ENCODE peak calls at places on chromosomes 7 and 10, in nine cellular contexts. One of them, this sample, is unnamed.

GRCh38 chr7:142338633-142339501 is 81.0 kb upstream of the PRSS58 start:
- DNase-seq in neural crest cell: no peak
- DNase-seq in osteocyte: no peak
- DNase-seq in cardiac muscle cell: peak
- DNase-seq in body of pancreas: no peak
- DNase-seq in cardiac fibroblast: peak
- DNase-seq in HFF-Myc: no peak
- DNase-seq in fibroblast of pulmonary artery: no peak
- DNase-seq in Panc1: no peak
- DNase-seq in this sample: no peak

GRCh38 chr7:73828107-73828803 is 2.5 kb upstream of the CLDN4 start:
- DNase-seq in fibroblast of pulmonary artery: peak
- DNase-seq in osteocyte: no peak
- DNase-seq in neural crest cell: no peak
- DNase-seq in cardiac fibroblast: peak
- DNase-seq in body of pancreas: no peak
- DNase-seq in HFF-Myc: no peak
- DNase-seq in cardiac muscle cell: peak
- DNase-seq in Panc1: peak
- DNase-seq in this sample: no peak

GRCh38 chr10:7243873-7244272 is 167.0 kb downstream of the SFMBT2 start:
- DNase-seq in cardiac fibroblast: no peak
- DNase-seq in osteocyte: no peak
- DNase-seq in Panc1: no peak
- DNase-seq in cardiac muscle cell: no peak
- DNase-seq in fibroblast of pulmonary artery: no peak
- DNase-seq in HFF-Myc: no peak
- DNase-seq in neural crest cell: no peak
- DNase-seq in body of pancreas: no peak
- DNase-seq in this sample: no peak

GRCh38 chr7:140877249-140877524 is 47.5 kb downstream of the BRAF start:
- DNase-seq in cardiac fibroblast: peak
- DNase-seq in cardiac muscle cell: peak
- DNase-seq in Panc1: no peak
- DNase-seq in fibroblast of pulmonary artery: peak
- DNase-seq in neural crest cell: no peak
- DNase-seq in HFF-Myc: no peak
- DNase-seq in osteocyte: no peak
- DNase-seq in body of pancreas: no peak
- DNase-seq in this sample: no peak

GRCh38 chr7:134778941-134779740 is at the start of gene CALD1:
- DNase-seq in body of pancreas: peak
- DNase-seq in Panc1: peak
- DNase-seq in osteocyte: peak
- DNase-seq in HFF-Myc: peak
- DNase-seq in fibroblast of pulmonary artery: peak
- DNase-seq in neural crest cell: peak
- DNase-seq in cardiac muscle cell: peak
- DNase-seq in cardiac fibroblast: peak
- DNase-seq in this sample: peak

GRCh38 chr7:93719546-93719945 is 145.0 kb upstream of the CALCR start:
- DNase-seq in neural crest cell: no peak
- DNase-seq in Panc1: no peak
- DNase-seq in cardiac muscle cell: peak
- DNase-seq in cardiac fibroblast: peak
- DNase-seq in HFF-Myc: no peak
- DNase-seq in body of pancreas: no peak
- DNase-seq in fibroblast of pulmonary artery: peak
- DNase-seq in osteocyte: no peak
- DNase-seq in this sample: no peak

GRCh38 chr7:117075934-117076333 is 122.6 kb downstream of the ST7 start:
- DNase-seq in fibroblast of pulmonary artery: no peak
- DNase-seq in HFF-Myc: no peak
- DNase-seq in osteocyte: no peak
- DNase-seq in Panc1: no peak
- DNase-seq in neural crest cell: no peak
- DNase-seq in body of pancreas: no peak
- DNase-seq in cardiac muscle cell: no peak
- DNase-seq in cardiac fibroblast: no peak
- DNase-seq in this sample: no peak

GRCh38 chr10:97676770-97677581 is 10.1 kb downstream of the AVPI1 start:
- DNase-seq in fibroblast of pulmonary artery: peak
- DNase-seq in neural crest cell: no peak
- DNase-seq in osteocyte: no peak
- DNase-seq in cardiac fibroblast: peak
- DNase-seq in body of pancreas: peak
- DNase-seq in cardiac muscle cell: peak
- DNase-seq in Panc1: peak
- DNase-seq in HFF-Myc: no peak
- DNase-seq in this sample: peak

GRCh38 chr7:54785261-54785660 is 26.2 kb upstream of the SEC61G start:
- DNase-seq in Panc1: no peak
- DNase-seq in cardiac fibroblast: peak
- DNase-seq in neural crest cell: no peak
- DNase-seq in body of pancreas: no peak
- DNase-seq in HFF-Myc: no peak
- DNase-seq in osteocyte: peak
- DNase-seq in fibroblast of pulmonary artery: peak
- DNase-seq in cardiac muscle cell: no peak
- DNase-seq in this sample: no peak

GRCh38 chr10:2980116-2980515 is 87.2 kb upstream of the PFKP start:
- DNase-seq in fibroblast of pulmonary artery: no peak
- DNase-seq in neural crest cell: no peak
- DNase-seq in osteocyte: no peak
- DNase-seq in body of pancreas: no peak
- DNase-seq in Panc1: no peak
- DNase-seq in cardiac fibroblast: peak
- DNase-seq in HFF-Myc: no peak
- DNase-seq in cardiac muscle cell: no peak
- DNase-seq in this sample: no peak

GRCh38 chr10:60316029-60316428 is 73.6 kb downstream of the ANK3 start:
- DNase-seq in HFF-Myc: no peak
- DNase-seq in cardiac fibroblast: no peak
- DNase-seq in Panc1: no peak
- DNase-seq in neural crest cell: no peak
- DNase-seq in osteocyte: no peak
- DNase-seq in body of pancreas: no peak
- DNase-seq in fibroblast of pulmonary artery: no peak
- DNase-seq in cardiac muscle cell: no peak
- DNase-seq in this sample: no peak

GRCh38 chr10:21831986-21832735 is 171.4 kb downstream of the DNAJC1 start:
- DNase-seq in fibroblast of pulmonary artery: peak
- DNase-seq in osteocyte: no peak
- DNase-seq in body of pancreas: no peak
- DNase-seq in HFF-Myc: no peak
- DNase-seq in cardiac fibroblast: peak
- DNase-seq in cardiac muscle cell: peak
- DNase-seq in neural crest cell: no peak
- DNase-seq in Panc1: no peak
- DNase-seq in this sample: no peak

GRCh38 chr10:101444058-101444457 is 90.1 kb downstream of the BTRC start:
- DNase-seq in cardiac muscle cell: peak
- DNase-seq in Panc1: no peak
- DNase-seq in fibroblast of pulmonary artery: peak
- DNase-seq in neural crest cell: no peak
- DNase-seq in HFF-Myc: no peak
- DNase-seq in body of pancreas: no peak
- DNase-seq in osteocyte: no peak
- DNase-seq in cardiac fibroblast: peak
- DNase-seq in this sample: no peak
- TF ChIP-seq CTCF in cardiac muscle cell: peak
- TF ChIP-seq CTCF in Panc1: peak
- TF ChIP-seq CTCF in fibroblast of pulmonary artery: peak
- TF ChIP-seq CTCF in neural crest cell: peak
- TF ChIP-seq CTCF in HFF-Myc: no peak
- TF ChIP-seq CTCF in body of pancreas: no peak
- TF ChIP-seq CTCF in osteocyte: peak
- TF ChIP-seq CTCF in cardiac fibroblast: peak
- TF ChIP-seq CTCF in this sample: peak

GRCh38 chr10:73810358-73810734 is 1.1 kb downstream of the NDST2 start:
- DNase-seq in cardiac fibroblast: peak
- DNase-seq in body of pancreas: no peak
- DNase-seq in osteocyte: no peak
- DNase-seq in fibroblast of pulmonary artery: no peak
- DNase-seq in Panc1: no peak
- DNase-seq in cardiac muscle cell: peak
- DNase-seq in HFF-Myc: no peak
- DNase-seq in neural crest cell: no peak
- DNase-seq in this sample: no peak

GRCh38 chr10:73809061-73809818 is 2.2 kb downstream of the NDST2 start:
- DNase-seq in body of pancreas: no peak
- DNase-seq in HFF-Myc: no peak
- DNase-seq in osteocyte: no peak
- DNase-seq in Panc1: no peak
- DNase-seq in cardiac muscle cell: no peak
- DNase-seq in neural crest cell: no peak
- DNase-seq in cardiac fibroblast: no peak
- DNase-seq in fibroblast of pulmonary artery: no peak
- DNase-seq in this sample: no peak

GRCh38 chr10:73812662-73813061 is 1.3 kb upstream of the NDST2 start:
- DNase-seq in Panc1: no peak
- DNase-seq in osteocyte: no peak
- DNase-seq in HFF-Myc: no peak
- DNase-seq in fibroblast of pulmonary artery: no peak
- DNase-seq in cardiac muscle cell: no peak
- DNase-seq in body of pancreas: no peak
- DNase-seq in neural crest cell: no peak
- DNase-seq in cardiac fibroblast: no peak
- DNase-seq in this sample: no peak

GRCh38 chr10:73813333-73813732 is 1.9 kb upstream of the NDST2 start:
- DNase-seq in HFF-Myc: no peak
- DNase-seq in cardiac fibroblast: no peak
- DNase-seq in body of pancreas: no peak
- DNase-seq in osteocyte: no peak
- DNase-seq in Panc1: no peak
- DNase-seq in fibroblast of pulmonary artery: no peak
- DNase-seq in neural crest cell: no peak
- DNase-seq in cardiac muscle cell: no peak
- DNase-seq in this sample: no peak

DNA sequence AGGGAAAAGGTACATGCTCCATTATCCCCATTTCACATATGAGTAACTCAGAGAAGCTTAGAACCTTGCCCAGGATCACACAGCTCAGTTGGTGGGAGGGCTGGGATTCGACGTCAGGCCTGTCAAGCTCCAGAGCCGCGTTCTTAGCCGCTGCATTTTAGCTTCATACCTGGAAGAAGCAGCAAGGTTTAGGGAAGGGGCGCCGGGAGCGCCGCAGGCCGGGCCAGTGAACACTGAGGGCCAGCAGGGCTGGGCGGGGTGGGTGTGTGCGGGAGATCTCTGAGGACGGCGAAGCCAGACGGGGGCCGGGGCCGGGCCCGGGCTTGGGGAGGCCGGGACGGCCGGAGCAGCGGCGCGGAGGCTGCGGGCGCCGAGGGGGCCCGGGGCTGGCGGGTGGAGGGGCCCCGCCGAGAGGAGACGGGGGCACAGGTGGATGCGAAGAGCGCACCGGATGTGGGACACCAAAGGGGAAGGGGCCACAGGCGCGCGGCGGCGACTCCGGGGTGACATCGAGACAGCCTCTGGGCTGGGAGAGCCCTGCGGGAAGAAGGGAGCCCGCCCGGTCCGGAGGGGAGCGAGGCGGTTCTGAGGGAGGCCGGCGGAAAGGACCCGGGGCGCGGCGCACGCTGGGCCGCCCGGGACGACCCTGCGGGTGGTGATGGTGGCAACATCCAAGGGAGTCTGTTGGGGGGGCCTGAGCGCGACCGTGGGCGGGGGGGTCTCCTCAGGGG is 498 bp downstream of the NDST2 start:
- DNase-seq in fibroblast of pulmonary artery: peak
- DNase-seq in cardiac fibroblast: no peak
- DNase-seq in HFF-Myc: no peak
- DNase-seq in neural crest cell: peak
- DNase-seq in osteocyte: no peak
- DNase-seq in cardiac muscle cell: peak
- DNase-seq in Panc1: no peak
- DNase-seq in body of pancreas: peak
- DNase-seq in this sample: peak
- TF ChIP-seq CTCF in fibroblast of pulmonary artery: no peak
- TF ChIP-seq CTCF in cardiac fibroblast: no peak
- TF ChIP-seq CTCF in HFF-Myc: no peak
- TF ChIP-seq CTCF in neural crest cell: no peak
- TF ChIP-seq CTCF in osteocyte: no peak
- TF ChIP-seq CTCF in cardiac muscle cell: no peak
- TF ChIP-seq CTCF in Panc1: no peak
- TF ChIP-seq CTCF in body of pancreas: no peak
- TF ChIP-seq CTCF in this sample: no peak

DNA sequence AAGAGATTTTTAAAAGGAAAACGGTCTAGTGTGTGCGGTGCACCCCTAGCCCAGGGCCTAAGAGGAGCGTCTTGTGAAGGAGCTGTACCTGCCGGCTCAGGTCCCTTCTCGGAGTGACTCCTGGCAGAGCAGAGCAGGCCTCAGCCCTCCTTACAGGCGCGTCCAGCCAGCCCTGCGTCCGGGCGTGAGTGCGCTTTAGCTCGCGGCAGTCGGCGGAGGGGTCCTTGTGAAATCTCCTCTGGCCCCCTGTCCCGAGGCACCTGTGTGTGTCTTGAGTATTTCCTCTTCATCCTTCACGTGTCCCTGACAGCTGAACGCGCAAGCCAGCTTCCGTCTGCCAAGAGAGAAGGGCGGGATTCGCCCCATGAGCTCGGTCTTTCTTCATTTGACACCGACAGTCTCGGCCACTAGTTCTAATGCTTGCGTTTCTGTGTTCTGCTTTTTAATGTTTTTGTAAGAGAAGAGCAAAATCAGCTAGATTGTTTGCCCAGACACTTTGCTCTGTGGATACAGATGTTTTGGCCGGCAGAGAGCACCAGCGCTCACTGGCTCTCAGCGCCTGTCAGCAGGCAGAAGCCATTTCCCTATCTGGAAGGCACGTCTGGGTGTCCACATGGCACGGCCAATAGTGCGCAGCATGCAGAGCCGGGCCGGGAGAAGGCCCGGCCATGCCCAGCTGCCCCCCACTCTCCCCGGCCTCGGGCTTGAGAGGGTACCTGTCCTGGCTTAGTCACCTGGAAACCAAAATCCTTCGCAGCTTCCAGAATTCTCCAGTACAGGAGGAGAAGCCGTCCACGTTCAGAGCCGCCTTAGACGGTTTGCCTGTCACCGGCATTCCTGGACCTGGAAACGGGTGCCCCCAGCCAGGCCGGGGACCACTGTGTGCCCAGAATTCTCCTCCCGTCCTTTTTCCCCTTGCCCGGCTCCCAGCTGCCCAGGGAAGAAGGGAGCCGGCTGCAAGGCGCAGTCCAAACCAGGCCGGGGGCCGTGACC is 7.0 kb downstream of the GET4 start:
- DNase-seq in cardiac muscle cell: no peak
- DNase-seq in Panc1: no peak
- DNase-seq in HFF-Myc: no peak
- DNase-seq in neural crest cell: no peak
- DNase-seq in body of pancreas: no peak
- DNase-seq in fibroblast of pulmonary artery: no peak
- DNase-seq in osteocyte: no peak
- DNase-seq in cardiac fibroblast: no peak
- DNase-seq in this sample: no peak
- TF ChIP-seq CTCF in cardiac muscle cell: no peak
- TF ChIP-seq CTCF in Panc1: no peak
- TF ChIP-seq CTCF in HFF-Myc: no peak
- TF ChIP-seq CTCF in neural crest cell: no peak
- TF ChIP-seq CTCF in body of pancreas: no peak
- TF ChIP-seq CTCF in fibroblast of pulmonary artery: no peak
- TF ChIP-seq CTCF in osteocyte: no peak
- TF ChIP-seq CTCF in cardiac fibroblast: no peak
- TF ChIP-seq CTCF in this sample: no peak

GRCh38 chr7:100503350-100503735 is 19.6 kb downstream of the NYAP1 start:
- DNase-seq in HFF-Myc: no peak
- DNase-seq in body of pancreas: no peak
- DNase-seq in cardiac fibroblast: peak
- DNase-seq in cardiac muscle cell: peak
- DNase-seq in fibroblast of pulmonary artery: peak
- DNase-seq in neural crest cell: no peak
- DNase-seq in Panc1: no peak
- DNase-seq in osteocyte: no peak
- DNase-seq in this sample: no peak
- TF ChIP-seq CTCF in HFF-Myc: no peak
- TF ChIP-seq CTCF in body of pancreas: no peak
- TF ChIP-seq CTCF in cardiac fibroblast: no peak
- TF ChIP-seq CTCF in cardiac muscle cell: no peak
- TF ChIP-seq CTCF in fibroblast of pulmonary artery: no peak
- TF ChIP-seq CTCF in neural crest cell: no peak
- TF ChIP-seq CTCF in Panc1: no peak
- TF ChIP-seq CTCF in osteocyte: no peak
- TF ChIP-seq CTCF in this sample: no peak

This sample was measured in progenitor cell of endocrine pancreas.